ENCODE peak calls at places on chromosomes 6 and 20, in five cellular contexts. P, C, V, O and X are unnamed samples.

GRCh38 chr6:46287043-46287442 is 116.3 kb upstream of the ENPP5 start:
- DNase-seq in O (no peak), C (no peak), V (no peak), P (no peak), X (no peak)

GRCh38 chr6:139602577-139602976 is 228.1 kb upstream of the CITED2 start:
- DNase-seq in P (no peak), V (no peak), C (no peak), O (no peak), X (no peak)

GRCh38 chr20:22312744-22313346 is 271.5 kb downstream of the FOXA2 start:
- DNase-seq in V (peak; percentile 62), O (peak; percentile 24), C (no peak), P (no peak), X (peak; percentile 72)

GRCh38 chr6:30884521-30885480 is 482 bp downstream of the DDR1 start:
- DNase-seq in V (peak; percentile 66), P (peak; percentile 64), C (no peak), O (peak; percentile 70), X (peak; percentile 84)

GRCh38 chr6:37657117-37657886 is 40.4 kb downstream of the MDGA1 start:
- DNase-seq in P (no peak), O (peak; percentile 52), C (no peak), V (peak; percentile 93), X (no peak)

GRCh38 chr6:19849736-19850135 is 12.6 kb downstream of the ID4 start:
- DNase-seq in P (no peak), C (no peak), O (no peak), V (no peak), X (no peak)

GRCh38 chr6:40789143-40789764 is 202.1 kb upstream of the LRFN2 start:
- DNase-seq in V (no peak), P (no peak), C (no peak), O (no peak), X (peak; percentile 77)

GRCh38 chr20:32585011-32585518 is at the start of gene NOL4L:
- DNase-seq in O (peak; percentile 51), C (no peak), V (peak; percentile 9), P (no peak), X (peak; percentile 81)

GRCh38 chr20:41169791-41170351 is 32.5 kb downstream of the PLCG1 start:
- DNase-seq in P (no peak), O (no peak), C (peak; percentile 31), V (peak; percentile 49), X (no peak)

GRCh38 chr6:7561153-7561964 is 19.9 kb downstream of the DSP start:
- DNase-seq in P (no peak), O (no peak), C (peak; percentile 96), V (peak; percentile 93), X (no peak)

GRCh38 chr20:57881466-57882405 is 171.9 kb upstream of the PMEPA1 start:
- DNase-seq in O (no peak), C (peak; percentile 33), P (no peak), V (no peak), X (no peak)

GRCh38 chr20:36145877-36146707 is 8.4 kb upstream of the EPB41L1 start:
- DNase-seq in C (no peak), V (no peak), O (peak; percentile 78), P (no peak), X (peak; percentile 39)

GRCh38 chr6:168166627-168167026 is 87.6 kb upstream of the FRMD1 start:
- DNase-seq in O (no peak), V (no peak), P (peak; percentile 11), C (no peak), X (peak; percentile 26)

GRCh38 chr6:160519603-160520042 is 144.5 kb downstream of the LPA start:
- DNase-seq in P (no peak), V (no peak), C (no peak), O (no peak), X (no peak)

GRCh38 chr20:49132995-49133451 is 55.1 kb downstream of the STAU1 start:
- DNase-seq in V (peak; percentile 79), C (no peak), O (peak; percentile 12), P (peak; percentile 34), X (peak; percentile 57)

GRCh38 chr6:16731503-16732018 is 29.7 kb downstream of the ATXN1 start:
- DNase-seq in O (no peak), C (no peak), V (no peak), P (no peak), X (no peak)

GRCh38 chr6:61842005-61842404 is 444.0 kb downstream of the KHDRBS2 start:
- DNase-seq in O (no peak), V (no peak), C (no peak), P (no peak), X (no peak)

GRCh38 chr6:64815718-64816117 is 891.3 kb downstream of the EYS start:
- DNase-seq in O (no peak), C (no peak), P (no peak), V (peak; percentile 4), X (no peak)

GRCh38 chr6:72873438-72873837 is 251.6 kb downstream of the KCNQ5 start:
- DNase-seq in O (no peak), C (no peak), V (no peak), P (no peak), X (no peak)

GRCh38 chr6:122079906-122080305 is 319.5 kb upstream of the HSF2 start:
- DNase-seq in C (no peak), V (no peak), O (no peak), P (no peak), X (no peak)

GRCh38 chr6:38214159-38214558 is 394.6 kb downstream of the ZFAND3 start:
- DNase-seq in O (no peak), V (peak; percentile 13), C (peak; percentile 55), P (no peak), X (peak; percentile 41)

GRCh38 chr20:53841741-53842140 is 228.7 kb downstream of the BCAS1 start:
- DNase-seq in C (no peak), V (no peak), P (no peak), O (no peak), X (no peak)

GRCh38 chr6:42129360-42129676 is 13.1 kb downstream of the C6orf132 start:
- DNase-seq in O (no peak), C (no peak), V (no peak), P (no peak), X (no peak)

GRCh38 chr6:29992792-29993191 is 50.5 kb downstream of the HLA-A start:
- DNase-seq in C (no peak), P (no peak), V (peak; percentile 51), O (peak; percentile 62), X (no peak)

GRCh38 chr20:11553603-11554002 is 364.1 kb upstream of the BTBD3 start:
- DNase-seq in C (no peak), V (peak; percentile 30), P (no peak), O (no peak), X (no peak)

GRCh38 chr6:104884867-104885517 is 25.3 kb upstream of the HACE1 start:
- DNase-seq in C (no peak), O (no peak), P (no peak), V (no peak), X (peak; percentile 44)

GRCh38 chr6:116036075-116036773 is 24.5 kb downstream of the FRK start:
- DNase-seq in P (no peak), C (no peak), V (no peak), O (no peak), X (no peak)

GRCh38 chr6:40037271-40037670 is 103.0 kb upstream of the MOCS1 start:
- DNase-seq in V (no peak), O (no peak), C (no peak), P (no peak), X (no peak)

GRCh38 chr20:46568570-46569129 is 18.2 kb upstream of the OCSTAMP start:
- DNase-seq in C (peak; percentile 95), P (no peak), V (peak; percentile 81), O (peak; percentile 94), X (no peak)

GRCh38 chr6:166635146-166635545 is 8.1 kb upstream of the RPS6KA2 start:
- DNase-seq in V (no peak), P (peak; percentile 26), O (no peak), C (peak; percentile 29), X (peak; percentile 40)

GRCh38 chr20:47670913-47671312 is 114.4 kb downstream of the SULF2 start:
- DNase-seq in O (no peak), C (no peak), V (no peak), P (no peak), X (no peak)

GRCh38 chr6:45783716-45784115 is 231.9 kb downstream of the CLIC5 start:
- DNase-seq in C (no peak), V (peak; percentile 73), O (no peak), P (no peak), X (no peak)

GRCh38 chr6:48016027-48016755 is 94.8 kb downstream of the PTCHD4 start:
- DNase-seq in C (no peak), V (no peak), P (no peak), O (no peak), X (no peak)

GRCh38 chr20:52493177-52493711 is 301.7 kb upstream of the ZFP64 start:
- DNase-seq in C (no peak), O (peak; percentile 33), V (no peak), P (no peak), X (no peak)

GRCh38 chr6:147080215-147080614 is 124.0 kb upstream of the STXBP5 start:
- DNase-seq in V (no peak), C (no peak), O (no peak), P (no peak), X (no peak)

GRCh38 chr6:137489410-137490371 is 4.5 kb downstream of the OLIG3 start:
- DNase-seq in V (no peak), P (peak; percentile 47), O (no peak), C (no peak), X (peak; percentile 73)
- TF ChIP-seq CTCF in V (no peak), P (no peak), O (no peak), C (no peak), X (peak; percentile 26)

GRCh38 chr6:34836451-34836850 is 44.6 kb downstream of the BLTP3A start:
- DNase-seq in P (no peak), V (no peak), O (no peak), C (no peak), X (no peak)
- TF ChIP-seq CTCF in P (no peak), V (no peak), O (no peak), C (no peak), X (no peak)

GRCh38 chr20:4025125-4025524 is 9.8 kb upstream of the RNF24 start:
- DNase-seq in V (no peak), C (no peak), O (no peak), P (no peak), X (no peak)

GRCh38 chr20:4027590-4028265 is 12.4 kb upstream of the RNF24 start:
- DNase-seq in P (no peak), O (no peak), V (no peak), C (no peak), X (no peak)

GRCh38 chr20:4022386-4023350 is 7.3 kb upstream of the RNF24 start:
- DNase-seq in C (no peak), V (no peak), O (no peak), P (peak; percentile 71), X (peak; percentile 90)

GRCh38 chr20:4025679-4026078 is 10.3 kb upstream of the RNF24 start:
- DNase-seq in O (no peak), C (no peak), V (no peak), P (no peak), X (no peak)

DNA sequence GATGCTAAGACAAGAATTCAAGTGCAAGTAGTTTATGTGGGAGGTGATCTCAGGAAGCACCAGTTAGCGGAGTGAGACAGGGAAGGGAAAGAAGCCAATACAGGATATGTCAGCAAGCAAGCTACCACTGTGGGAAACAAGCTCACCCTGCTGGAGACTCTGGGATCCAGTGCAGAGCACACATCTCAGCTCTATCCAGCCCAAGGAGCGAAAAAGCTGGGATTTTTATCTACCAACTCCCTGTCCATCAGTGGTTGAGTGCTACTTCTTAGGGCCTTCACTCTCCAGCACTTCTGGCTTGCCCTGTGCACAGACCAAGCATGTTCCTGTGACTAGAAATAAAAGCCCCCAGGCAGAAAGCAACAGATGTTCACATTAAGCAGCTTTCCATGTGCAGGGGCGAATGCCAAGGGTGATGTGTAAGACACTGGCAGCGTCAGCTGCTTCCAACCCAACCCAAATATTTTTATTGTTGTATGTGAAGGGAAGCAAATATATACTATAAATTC is 10.8 kb upstream of the RNF24 start:
- DNase-seq in P (peak; percentile 52), O (no peak), C (no peak), V (peak; percentile 79), X (peak; percentile 80)
- TF ChIP-seq CTCF in P (peak; percentile 51), O (peak; percentile 25), C (peak; percentile 8), V (peak; percentile 11), X (peak; percentile 70)

GRCh38 chr6:100176321-100176950 is 182.4 kb upstream of the MCHR2 start:
- DNase-seq in V (peak; percentile 62), C (no peak), P (no peak), O (no peak), X (peak; percentile 61)
- TF ChIP-seq CTCF in V (peak; percentile 27), C (no peak), P (peak; percentile 58), O (no peak), X (peak; percentile 71)